ENCODE peak calls at places on chromosome 3, in seven cellular contexts. Z is NCI-H187; K is endodermal cell; T is astrocyte of the spinal cord; I is naive thymus-derived CD8-positive, alpha-beta T cell; R is tibial nerve; S is HEK293T. F is an unnamed sample.

GRCh38 chr3:15795563-15796308 is 2.0 kb downstream of the ANKRD28 start:
- DNase-seq in Z (no peak), K (no peak), T (peak; percentile 86), I (peak; percentile 9), R (no peak), S (no peak), F (peak; percentile 82)

GRCh38 chr3:149620291-149621020 is 37.4 kb downstream of the WWTR1 start:
- DNase-seq in Z (no peak), K (no peak), T (peak; percentile 86), I (no peak), R (no peak), S (no peak), F (peak; percentile 80)

GRCh38 chr3:182710557-182711157 is 82.6 kb upstream of the ATP11B start:
- DNase-seq in Z (no peak), K (no peak), T (peak; percentile 23), I (no peak), R (no peak), S (peak; percentile 14), F (peak; percentile 38)

GRCh38 chr3:32450426-32450825 is 52.2 kb downstream of the CMTM6 start:
- DNase-seq in Z (no peak), K (no peak), T (no peak), I (no peak), R (no peak), S (no peak), F (no peak)

GRCh38 chr3:52171577-52172261 is 17.5 kb upstream of the POC1A start:
- DNase-seq in Z (no peak), K (no peak), T (peak; percentile 6), I (no peak), R (no peak), S (no peak), F (peak; percentile 62)

GRCh38 chr3:183895296-183895695 is 10.6 kb upstream of the PARL start:
- DNase-seq in Z (no peak), K (peak; percentile 60), T (peak; percentile 61), I (peak; percentile 30), R (no peak), S (peak; percentile 67), F (peak; percentile 58)

GRCh38 chr3:127549826-127550487 is 40.6 kb downstream of the TPRA1 start:
- DNase-seq in Z (no peak), K (no peak), T (no peak), I (no peak), R (no peak), S (no peak), F (no peak)

GRCh38 chr3:27452368-27453090 is 31.7 kb downstream of the SLC4A7 start:
- DNase-seq in Z (no peak), K (no peak), T (peak; percentile 25), I (no peak), R (no peak), S (no peak), F (no peak)

GRCh38 chr3:130412991-130413390 is 67.5 kb downstream of the COL6A5 start:
- DNase-seq in Z (no peak), K (no peak), T (no peak), I (no peak), R (no peak), S (no peak), F (no peak)

GRCh38 chr3:55692295-55692957 is 205.3 kb upstream of the WNT5A start:
- DNase-seq in Z (no peak), K (no peak), T (no peak), I (no peak), R (no peak), S (no peak), F (no peak)

GRCh38 chr3:56878046-56878445 is 76.3 kb upstream of the ARHGEF3 start:
- DNase-seq in Z (no peak), K (no peak), T (peak; percentile 45), I (peak; percentile 41), R (no peak), S (no peak), F (no peak)

GRCh38 chr3:37140899-37141541 is 33.4 kb downstream of the LRRFIP2 start:
- DNase-seq in Z (no peak), K (no peak), T (no peak), I (no peak), R (no peak), S (no peak), F (no peak)

GRCh38 chr3:183697610-183698317 is at the start of gene YEATS2:
- DNase-seq in Z (peak; percentile 34), K (peak; percentile 91), T (peak; percentile 56), I (peak; percentile 46), R (no peak), S (peak; percentile 83), F (peak; percentile 65)

GRCh38 chr3:194206375-194206774 is 70.4 kb downstream of the HES1 start:
- DNase-seq in Z (no peak), K (no peak), T (peak; percentile 8), I (no peak), R (no peak), S (no peak), F (no peak)

GRCh38 chr3:15647629-15648167 is 46.2 kb downstream of the BTD start:
- DNase-seq in Z (no peak), K (no peak), T (peak; percentile 98), I (peak; percentile 57), R (no peak), S (no peak), F (peak; percentile 95)

GRCh38 chr3:150871192-150871591 is 34.0 kb downstream of the MINDY4B start:
- DNase-seq in Z (no peak), K (no peak), T (no peak), I (no peak), R (no peak), S (no peak), F (peak; percentile 42)

GRCh38 chr3:157073810-157074209 is 86.1 kb downstream of the CCNL1 start:
- DNase-seq in Z (no peak), K (no peak), T (peak; percentile 71), I (no peak), R (no peak), S (no peak), F (peak; percentile 97)

GRCh38 chr3:177443469-177443868 is 246.2 kb upstream of the TBL1XR1 start:
- DNase-seq in Z (no peak), K (no peak), T (peak; percentile 37), I (no peak), R (no peak), S (no peak), F (peak; percentile 99)

GRCh38 chr3:27353221-27353620 is 16.0 kb downstream of the NEK10 start:
- DNase-seq in Z (no peak), K (no peak), T (no peak), I (no peak), R (no peak), S (no peak), F (no peak)

GRCh38 chr3:114213669-114214541 is 23.5 kb downstream of the ZNF80 start:
- DNase-seq in Z (no peak), K (peak; percentile 78), T (peak; percentile 84), I (peak; percentile 74), R (no peak), S (peak; percentile 36), F (peak; percentile 82)

GRCh38 chr3:31196881-31197364 is 302.5 kb upstream of the GADL1 start:
- DNase-seq in Z (no peak), K (peak; percentile 50), T (peak; percentile 74), I (no peak), R (peak; percentile 37), S (no peak), F (no peak)

GRCh38 chr3:112647122-112647521 is 6.2 kb upstream of the CCDC80 start:
- DNase-seq in Z (no peak), K (peak; percentile 80), T (peak; percentile 83), I (no peak), R (no peak), S (no peak), F (peak; percentile 98)

GRCh38 chr3:143565943-143566342 is 282.3 kb downstream of the SLC9A9 start:
- DNase-seq in Z (no peak), K (no peak), T (no peak), I (no peak), R (no peak), S (no peak), F (no peak)

GRCh38 chr3:57733790-57734189 is 22.3 kb upstream of the SLMAP start:
- DNase-seq in Z (no peak), K (no peak), T (no peak), I (no peak), R (no peak), S (no peak), F (no peak)